ENCODE peak calls at places on chromosomes 4 and X, in four cellular contexts. A is choroid plexus epithelial cell, H is astrocyte of the spinal cord, V is AG09309. U is an unnamed sample.

GRCh38 chr4:38583102-38583501 is 80.9 kb upstream of the KLF3 start:
- DNase-seq in A (peak; percentile 72), H (peak; percentile 54), V (no peak), U (no peak)

GRCh38 chrX:109600114-109600710 is 24.8 kb downstream of the KCNE5 start:
- DNase-seq in A (peak; percentile 26), H (peak; percentile 33), V (no peak), U (no peak)

GRCh38 chr4:141058739-141059507 is 74.3 kb downstream of the RNF150 start:
- DNase-seq in A (peak; percentile 76), H (peak; percentile 69), V (peak; percentile 46), U (no peak)

GRCh38 chr4:90207887-90208454 is 80.8 kb downstream of the CCSER1 start:
- DNase-seq in A (no peak), H (no peak), V (no peak), U (no peak)

GRCh38 chr4:46277165-46277951 is 112.6 kb downstream of the GABRA2 start:
- DNase-seq in A (no peak), H (no peak), V (no peak), U (no peak)

GRCh38 chr4:186104895-186105720 is 604 bp downstream of the FAM149A start:
- DNase-seq in A (peak; percentile 5), H (no peak), V (no peak), U (no peak)

GRCh38 chrX:40103565-40104323 is 6.0 kb upstream of the BCOR start:
- DNase-seq in A (no peak), H (no peak), V (no peak), U (no peak)

GRCh38 chrX:32525234-32525633 is 686.1 kb downstream of the DMD start:
- DNase-seq in A (no peak), H (no peak), V (no peak), U (no peak)

GRCh38 chr4:27016551-27016950 is 155.9 kb downstream of the STIM2 start:
- DNase-seq in A (no peak), H (peak; percentile 45), V (no peak), U (no peak)

GRCh38 chrX:16427668-16428067 is 222.3 kb upstream of the S100G start:
- DNase-seq in A (no peak), H (no peak), V (no peak), U (no peak)

GRCh38 chr4:25538430-25538829 is 117.2 kb upstream of the SLC34A2 start:
- DNase-seq in A (no peak), H (no peak), V (no peak), U (no peak)

GRCh38 chrX:56564921-56565861 is 1.8 kb downstream of the UBQLN2 start:
- DNase-seq in A (peak; percentile 12), H (no peak), V (no peak), U (no peak)

GRCh38 chrX:56564182-56564885 is 907 bp downstream of the UBQLN2 start:
- DNase-seq in A (peak; percentile 54), H (peak; percentile 39), V (no peak), U (peak; percentile 52)

GRCh38 chrX:56563231-56564116 is at the start of gene UBQLN2:
- DNase-seq in A (peak; percentile 83), H (peak; percentile 81), V (peak; percentile 44), U (peak; percentile 36)
- TF ChIP-seq CTCF in A (peak; percentile 51), H (peak; percentile 22), V (peak; percentile 33), U (peak; percentile 38)

GRCh38 chr4:2261853-2262144 is at the start of gene MXD4:
- DNase-seq in A (no peak), H (no peak), V (no peak), U (no peak)
- H3K4me3 ChIP-seq in A (peak within 1 kb of the TSS; percentile 91), H (peak within 1 kb of the TSS; percentile 68), V (peak within 1 kb of the TSS; percentile 96), U (peak within 1 kb of the TSS; percentile 81)

GRCh38 chr4:147924604-147925412 is 192.9 kb downstream of the ARHGAP10 start:
- DNase-seq in A (peak; percentile 77), H (peak; percentile 44), V (no peak), U (no peak)
- TF ChIP-seq CTCF in A (peak; percentile 86), H (peak; percentile 65), V (peak; percentile 59), U (peak; percentile 83)

GRCh38 chr4:168600796-168601583 is 104.1 kb downstream of the PALLD start:
- DNase-seq in A (no peak), H (no peak), V (no peak), U (no peak)
- H3K4me3 ChIP-seq in A (no peak overlapping the region), H (no peak overlapping the region), V (no peak overlapping the region), U (no peak overlapping the region)

GRCh38 chrX:105191878-105192277 is 28.6 kb downstream of the TEX13A start:
- DNase-seq in A (peak; percentile 48), H (peak; percentile 5), V (no peak), U (no peak)
- TF ChIP-seq CTCF in A (peak; percentile 70), H (peak; percentile 67), V (peak; percentile 51), U (peak; percentile 71)

U was measured in retinal pigment epithelial cell.